ENCODE peak calls at places on chromosomes 6 and 20, in four cellular contexts. K is posterior cingulate gyrus, V is DMS79 treated with DMSO at 0.1 percent for 48 hours, E is AG09319. A is an unnamed sample.

GRCh38 chr6:97215157-97215769 is 67.8 kb downstream of the MMS22L start:
- DNase-seq in K (peak), E (peak), V (no peak), A (peak)

GRCh38 chr6:50978631-50979030 is 160.0 kb downstream of the TFAP2B start:
- DNase-seq in K (no peak), V (no peak), E (no peak), A (no peak)

GRCh38 chr6:134753001-134753400 is 196.9 kb downstream of the ALDH8A1 start:
- DNase-seq in V (no peak), E (no peak), K (no peak), A (no peak)

GRCh38 chr20:63957690-63958441 is 1.6 kb upstream of the UCKL1 start:
- DNase-seq in K (no peak), E (no peak), V (peak), A (no peak)

GRCh38 chr20:20369353-20370086 is 1.6 kb downstream of the INSM1 start:
- DNase-seq in V (peak), E (no peak), K (no peak), A (no peak)

GRCh38 chr20:5933802-5934436 is 16.4 kb downstream of the TRMT6 start:
- DNase-seq in V (no peak), K (no peak), E (no peak), A (no peak)

GRCh38 chr6:159953091-159953581 is 15.7 kb upstream of the IGF2R start:
- DNase-seq in V (peak), K (no peak), E (no peak), A (no peak)

GRCh38 chr6:157596886-157597285 is 215.9 kb downstream of the ZDHHC14 start:
- DNase-seq in K (no peak), V (no peak), E (no peak), A (peak)

GRCh38 chr6:26311012-26311384 is 54.0 kb upstream of the BTN3A2 start:
- DNase-seq in E (no peak), K (no peak), V (no peak), A (no peak)

GRCh38 chr20:10436053-10436699 is 1.1 kb downstream of the SLX4IP start:
- DNase-seq in E (no peak), K (no peak), V (no peak), A (no peak)

GRCh38 chr6:119609865-119610264 is 260.3 kb upstream of the MAN1A1 start:
- DNase-seq in V (no peak), K (no peak), E (no peak), A (no peak)

GRCh38 chr20:31708839-31709534 is 13.7 kb downstream of the BCL2L1 start:
- DNase-seq in K (no peak), V (peak), E (no peak), A (no peak)

GRCh38 chr20:12847862-12848261 is 160.9 kb upstream of the SPTLC3 start:
- DNase-seq in E (no peak), K (no peak), V (no peak), A (no peak)

GRCh38 chr6:170269873-170270541 is 20.9 kb downstream of the DLL1 start:
- DNase-seq in E (no peak), V (peak), K (no peak), A (no peak)